ENCODE peak calls at places on chromosomes 7 and 10, in five cellular contexts. G is glutamatergic neuron, N is bronchial epithelial cell, M is endothelial cell, Z is GM10248. X is an unnamed sample.

GRCh38 chr10:24418532-24418931 is 209.6 kb downstream of the KIAA1217 start:
- DNase-seq in G (no peak), N (no peak), M (no peak), Z (no peak), X (no peak)

GRCh38 chr10:77742172-77742571 is 104.6 kb upstream of the KCNMA1 start:
- DNase-seq in G (no peak), N (no peak), M (no peak), Z (no peak), X (no peak)

GRCh38 chr10:96964131-96964530 is 132.0 kb downstream of the LCOR start:
- DNase-seq in G (no peak), N (no peak), M (no peak), Z (no peak), X (no peak)

GRCh38 chr7:11706666-11707605 is 125.1 kb downstream of the THSD7A start:
- DNase-seq in G (no peak), N (peak), M (no peak), Z (no peak), X (no peak)

GRCh38 chr7:26993816-26994810 is 101.7 kb downstream of the HOXA1 start:
- DNase-seq in G (no peak), N (peak), M (no peak), Z (no peak), X (peak)

GRCh38 chr10:58990693-58991092 is 185.8 kb upstream of the PHYHIPL start:
- DNase-seq in G (no peak), N (no peak), M (no peak), Z (no peak), X (no peak)

GRCh38 chr10:33311640-33312039 is 22.8 kb downstream of the NRP1 start:
- DNase-seq in G (no peak), N (no peak), M (no peak), Z (no peak), X (no peak)

GRCh38 chr7:2968616-2969397 is 74.9 kb downstream of the CARD11 start:
- DNase-seq in G (no peak), N (no peak), M (no peak), Z (no peak), X (no peak)

GRCh38 chr10:119755446-119755845 is 29.6 kb downstream of the INPP5F start:
- DNase-seq in G (no peak), N (no peak), M (no peak), Z (no peak), X (no peak)

GRCh38 chr10:42149027-42149700 is 489.2 kb downstream of the ZNF33B start:
- DNase-seq in G (no peak), N (no peak), M (no peak), Z (peak), X (no peak)

GRCh38 chr7:28955723-28956607 is 2.2 kb downstream of the TRIL start:
- DNase-seq in G (peak), N (peak), M (peak), Z (peak), X (peak)

GRCh38 chr10:131180941-131181855 is 130.3 kb downstream of the TCERG1L start:
- DNase-seq in G (no peak), N (no peak), M (no peak), Z (no peak), X (no peak)

GRCh38 chr10:35563266-35563891 is 41.8 kb upstream of the GJD4 start:
- DNase-seq in G (peak), N (peak), M (peak), Z (peak), X (peak)

GRCh38 chr10:129932182-129932581 is 31.9 kb downstream of the EBF3 start:
- DNase-seq in G (no peak), N (no peak), M (no peak), Z (no peak), X (no peak)

GRCh38 chr10:12418000-12418399 is 68.7 kb downstream of the CAMK1D start:
- DNase-seq in G (no peak), N (no peak), M (no peak), Z (no peak), X (no peak)

GRCh38 chr7:1856966-1857441 is 186.9 kb downstream of the ELFN1 start:
- DNase-seq in G (no peak), N (no peak), M (no peak), Z (no peak), X (no peak)

GRCh38 chr7:158015403-158016116 is 572.1 kb downstream of the PTPRN2 start:
- DNase-seq in G (no peak), N (no peak), M (no peak), Z (no peak), X (no peak)

GRCh38 chr7:23074443-23075244 is 30.9 kb upstream of the KLHL7 start:
- DNase-seq in G (no peak), N (peak), M (no peak), Z (no peak), X (peak)

GRCh38 chr7:127890726-127891125 is 140.5 kb downstream of the LRRC4 start:
- DNase-seq in G (no peak), N (no peak), M (no peak), Z (no peak), X (no peak)

GRCh38 chr7:57403601-57404342 is 46.2 kb upstream of the ZNF716 start:
- DNase-seq in G (no peak), N (no peak), M (no peak), Z (no peak), X (no peak)

GRCh38 chr7:17318146-17318545 is 19.7 kb downstream of the AHR start:
- DNase-seq in G (no peak), N (peak), M (no peak), Z (no peak), X (no peak)

GRCh38 chr10:29377333-29377961 is 88.6 kb downstream of the LYZL1 start:
- DNase-seq in G (no peak), N (peak), M (no peak), Z (peak), X (peak)
- TF ChIP-seq CTCF in G (peak), N (peak), M (no peak), Z (peak), X (peak)

GRCh38 chr7:108114117-108114841 is 15.9 kb downstream of the LAMB4 start:
- DNase-seq in G (no peak), N (peak), M (peak), Z (no peak), X (peak)
- TF ChIP-seq CTCF in G (peak), N (peak), M (peak), Z (peak), X (peak)

GRCh38 chr10:103781329-103782061 is 73.9 kb downstream of the SH3PXD2A start:
- DNase-seq in G (no peak), N (peak), M (no peak), Z (no peak), X (peak)
- TF ChIP-seq CTCF in G (no peak), N (peak), M (no peak), Z (no peak), X (peak)

GRCh38 chr7:92678291-92678920 is 88.2 kb upstream of the FAM133B start:
- DNase-seq in G (no peak), N (no peak), M (no peak), Z (no peak), X (no peak)

GRCh38 chr7:92682767-92683539 is 92.8 kb upstream of the FAM133B start:
- DNase-seq in G (no peak), N (no peak), M (no peak), Z (no peak), X (no peak)

GRCh38 chr7:92681633-92682032 is 91.4 kb upstream of the FAM133B start:
- DNase-seq in G (no peak), N (no peak), M (no peak), Z (no peak), X (no peak)

GRCh38 chr7:92682324-92682723 is 92.1 kb upstream of the FAM133B start:
- DNase-seq in G (no peak), N (no peak), M (no peak), Z (no peak), X (no peak)

DNA sequence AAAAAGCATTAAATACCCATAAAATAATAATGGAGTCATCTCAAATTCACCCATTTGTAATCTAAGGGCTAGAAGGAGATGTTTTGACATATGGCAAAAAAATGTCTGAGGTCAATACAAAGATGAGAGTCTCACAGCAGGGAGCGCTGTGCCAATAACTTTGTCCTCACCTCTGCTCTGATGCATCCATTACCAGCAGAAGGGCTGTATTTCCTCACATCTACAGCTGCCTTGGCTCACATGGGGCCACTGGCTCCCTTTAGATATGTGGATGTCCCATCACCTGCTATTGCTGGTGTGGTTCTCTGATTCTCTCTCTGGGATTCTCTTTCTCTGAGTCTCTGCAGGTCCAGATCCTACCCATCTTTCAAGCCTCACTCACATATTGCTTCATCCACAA is 90.3 kb upstream of the FAM133B start:
- DNase-seq in G (no peak), N (no peak), M (no peak), Z (no peak), X (no peak)
- TF ChIP-seq CTCF in G (no peak), N (no peak), M (no peak), Z (no peak), X (no peak)

GRCh38 chr10:99709480-99710229 is 22.3 kb downstream of the COX15 start:
- DNase-seq in G (no peak), N (peak), M (no peak), Z (peak), X (no peak)

GRCh38 chr10:99714446-99714845 is 17.5 kb downstream of the COX15 start:
- DNase-seq in G (no peak), N (no peak), M (no peak), Z (no peak), X (no peak)

GRCh38 chr10:99708428-99709010 is 23.4 kb downstream of the COX15 start:
- DNase-seq in G (no peak), N (no peak), M (no peak), Z (no peak), X (no peak)

GRCh38 chr10:99711129-99711719 is 20.7 kb downstream of the COX15 start:
- DNase-seq in G (no peak), N (peak), M (peak), Z (peak), X (peak)
- TF ChIP-seq CTCF in G (peak), N (peak), M (peak), Z (peak), X (peak)

GRCh38 chr10:20903635-20904390 is 6.7 kb upstream of the NEBL start:
- DNase-seq in G (no peak), N (no peak), M (no peak), Z (no peak), X (no peak)
- TF ChIP-seq CTCF in G (no peak), N (no peak), M (no peak), Z (no peak), X (no peak)

DNA sequence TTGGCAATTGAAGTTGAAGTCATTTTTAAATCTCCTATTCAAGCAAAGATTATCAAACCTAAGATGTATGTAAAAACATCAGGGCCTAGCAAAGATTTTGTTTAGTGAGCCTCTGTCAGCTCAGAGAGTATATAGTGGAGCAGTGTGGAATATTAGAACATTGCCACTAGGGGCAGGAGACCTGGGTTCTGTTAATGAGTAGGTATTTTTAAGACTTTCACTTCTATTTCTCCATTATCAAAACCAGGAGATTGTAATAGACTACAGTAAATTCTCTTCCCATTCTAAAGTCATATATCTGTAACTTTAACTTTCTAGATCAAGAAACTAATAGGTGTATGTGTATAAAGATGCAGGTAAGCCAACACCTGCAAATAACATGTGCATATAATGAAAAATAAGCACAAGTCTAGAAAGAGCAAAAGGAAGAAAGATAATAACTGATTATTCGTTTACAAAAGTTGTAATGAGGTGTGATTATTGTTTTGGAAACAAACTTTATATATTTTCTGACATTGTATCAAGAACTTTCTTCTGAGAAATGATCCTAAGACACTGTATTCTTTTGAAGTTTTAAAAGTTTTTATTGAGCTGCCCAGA is 64.4 kb downstream of the KCND2 start:
- DNase-seq in G (no peak), N (peak), M (peak), Z (peak), X (peak)
- TF ChIP-seq CTCF in G (peak), N (peak), M (peak), Z (peak), X (peak)

GRCh38 chr10:103854687-103855423 is 521 bp downstream of the SH3PXD2A start:
- DNase-seq in G (peak), N (no peak), M (peak), Z (peak), X (peak)
- TF ChIP-seq CTCF in G (no peak), N (peak), M (no peak), Z (no peak), X (peak)